ENCODE peak calls at places on chromosomes 2 and 18, in four cellular contexts. H is HCT116, B is fibroblast of lung, C is astrocyte. J is an unnamed sample.

GRCh38 chr2:241120440-241120839 is 18.4 kb upstream of the MTERF4 start:
- DNase-seq in H (no peak), B (no peak), C (no peak), J (no peak)

GRCh38 chr2:217743980-217744761 is 258.6 kb downstream of the TNS1 start:
- DNase-seq in H (no peak), B (peak), C (no peak), J (no peak)

GRCh38 chr2:98378901-98379300 is 32.6 kb downstream of the CNGA3 start:
- DNase-seq in H (no peak), B (peak), C (peak), J (no peak)

GRCh38 chr2:241771286-241772062 is 5.1 kb upstream of the GAL3ST2 start:
- DNase-seq in H (no peak), B (peak), C (no peak), J (peak)

GRCh38 chr2:183079335-183079775 is 808 bp downstream of the DUSP19 start:
- DNase-seq in H (no peak), B (peak), C (no peak), J (no peak)

GRCh38 chr2:176056411-176056810 is 27.4 kb downstream of the EVX2 start:
- DNase-seq in H (no peak), B (no peak), C (no peak), J (no peak)

GRCh38 chr2:157447751-157448150 is 3.9 kb upstream of the CYTIP start:
- DNase-seq in H (no peak), B (no peak), C (no peak), J (no peak)

GRCh38 chr18:51813740-51814139 is 526.3 kb upstream of the DCC start:
- DNase-seq in H (no peak), B (no peak), C (no peak), J (no peak)

GRCh38 chr2:138689705-138690104 is 90.5 kb downstream of the NXPH2 start:
- DNase-seq in H (no peak), B (no peak), C (no peak), J (no peak)

GRCh38 chr2:16324971-16325612 is 340.5 kb downstream of the CYRIA start:
- DNase-seq in H (no peak), B (no peak), C (no peak), J (no peak)

GRCh38 chr2:147181351-147182029 is 663.3 kb upstream of the ACVR2A start:
- DNase-seq in H (no peak), B (no peak), C (no peak), J (no peak)

GRCh38 chr18:60232541-60232940 is 140.0 kb downstream of the MC4R start:
- DNase-seq in H (peak), B (peak), C (peak), J (no peak)

GRCh38 chr2:206962966-206963365 is 23.6 kb downstream of the CPO start:
- DNase-seq in H (no peak), B (no peak), C (no peak), J (no peak)

GRCh38 chr2:225008179-225008829 is 34.0 kb downstream of the DOCK10 start:
- DNase-seq in H (no peak), B (no peak), C (no peak), J (no peak)

GRCh38 chr2:225011585-225011984 is 30.7 kb downstream of the DOCK10 start:
- DNase-seq in H (no peak), B (no peak), C (no peak), J (no peak)

GRCh38 chr2:225008935-225009334 is 33.3 kb downstream of the DOCK10 start:
- DNase-seq in H (peak), B (peak), C (no peak), J (no peak)

GRCh38 chr2:225009768-225010167 is 32.5 kb downstream of the DOCK10 start:
- DNase-seq in H (no peak), B (no peak), C (peak), J (no peak)

DNA sequence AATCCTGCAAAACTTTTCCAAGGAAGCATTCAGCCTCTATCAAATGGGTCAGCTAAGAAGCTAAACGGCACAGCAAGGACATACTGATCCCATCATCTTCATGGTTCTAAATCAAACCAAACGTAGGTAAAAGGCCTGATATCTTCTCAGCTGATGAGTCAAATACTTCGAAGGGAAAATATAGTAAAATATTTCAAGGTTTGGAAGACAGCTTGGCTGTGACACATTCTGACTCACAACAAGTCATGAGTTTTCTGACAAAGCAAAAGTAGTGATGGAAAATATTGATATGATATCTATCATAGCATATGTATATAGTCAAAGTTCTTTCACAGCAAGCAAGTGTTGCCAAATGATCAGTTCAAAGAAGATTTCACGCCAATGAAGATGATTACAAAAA is 31.5 kb downstream of the DOCK10 start:
- DNase-seq in H (peak), B (peak), C (peak), J (no peak)
- H3K9ac ChIP-seq in H (no peak), B (no peak), C (peak), J (no peak)

GRCh38 chr18:10230072-10230471 is 224.4 kb upstream of the APCDD1 start:
- DNase-seq in H (peak), B (peak), C (peak), J (no peak)
- TF ChIP-seq CTCF in H (peak), B (peak), C (peak), J (no peak)

GRCh38 chr2:116585654-116586053 is 1228.8 kb upstream of the DDX18 start:
- DNase-seq in H (no peak), B (no peak), C (no peak), J (no peak)

GRCh38 chr2:116582850-116583249 is 1231.6 kb upstream of the DDX18 start:
- DNase-seq in H (no peak), B (no peak), C (no peak), J (no peak)

GRCh38 chr2:116580209-116580608 is 1234.3 kb upstream of the DDX18 start:
- DNase-seq in H (no peak), B (no peak), C (no peak), J (no peak)
- H3K9ac ChIP-seq in H (no peak), B (no peak), C (no peak), J (no peak)

GRCh38 chr2:237626813-237627451 is 455 bp upstream of the LRRFIP1 start:
- DNase-seq in H (no peak), B (no peak), C (no peak), J (peak)

GRCh38 chr2:237625777-237626176 is 1.6 kb upstream of the LRRFIP1 start:
- DNase-seq in H (no peak), B (no peak), C (no peak), J (no peak)

GRCh38 chr2:237629188-237629534 is 1.8 kb downstream of the LRRFIP1 start:
- DNase-seq in H (no peak), B (no peak), C (no peak), J (no peak)

GRCh38 chr2:237628482-237629187 is 1.2 kb downstream of the LRRFIP1 start:
- DNase-seq in H (no peak), B (no peak), C (no peak), J (no peak)

GRCh38 chr2:237627463-237628321 is at the start of gene LRRFIP1:
- DNase-seq in H (no peak), B (no peak), C (no peak), J (peak)
- TF ChIP-seq CTCF in H (no peak), B (no peak), C (no peak), J (no peak)

DNA sequence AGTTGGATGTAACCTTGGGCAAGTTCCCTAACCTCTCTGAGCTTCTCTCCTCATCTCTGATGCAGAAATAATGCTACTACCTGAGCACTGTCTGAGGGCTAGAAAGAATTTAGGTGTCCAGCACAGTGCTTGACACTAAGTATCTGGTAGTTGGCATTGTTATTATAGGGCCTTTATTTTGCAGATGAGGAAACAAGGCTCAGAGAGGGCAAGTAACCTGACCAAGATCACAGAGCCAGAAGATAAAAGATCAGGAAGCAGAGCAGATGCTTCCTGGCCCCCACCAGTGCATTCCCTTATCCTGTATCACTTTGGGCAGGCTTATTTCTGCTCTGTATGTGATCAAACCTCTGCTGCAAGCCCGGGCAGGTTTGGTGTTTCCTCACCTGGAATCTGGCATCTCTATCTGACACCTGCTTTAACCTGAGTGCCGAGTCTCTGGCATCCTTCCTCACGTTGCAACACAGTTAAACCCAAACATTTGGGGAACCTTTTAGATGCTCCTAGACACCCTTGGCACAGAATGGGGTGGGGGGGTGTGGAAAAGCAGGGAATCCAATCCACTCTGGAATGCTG is 69.9 kb downstream of the PLB1 start:
- DNase-seq in H (no peak), B (no peak), C (no peak), J (no peak)
- H3K9ac ChIP-seq in H (peak), B (no peak), C (peak), J (peak)

DNA sequence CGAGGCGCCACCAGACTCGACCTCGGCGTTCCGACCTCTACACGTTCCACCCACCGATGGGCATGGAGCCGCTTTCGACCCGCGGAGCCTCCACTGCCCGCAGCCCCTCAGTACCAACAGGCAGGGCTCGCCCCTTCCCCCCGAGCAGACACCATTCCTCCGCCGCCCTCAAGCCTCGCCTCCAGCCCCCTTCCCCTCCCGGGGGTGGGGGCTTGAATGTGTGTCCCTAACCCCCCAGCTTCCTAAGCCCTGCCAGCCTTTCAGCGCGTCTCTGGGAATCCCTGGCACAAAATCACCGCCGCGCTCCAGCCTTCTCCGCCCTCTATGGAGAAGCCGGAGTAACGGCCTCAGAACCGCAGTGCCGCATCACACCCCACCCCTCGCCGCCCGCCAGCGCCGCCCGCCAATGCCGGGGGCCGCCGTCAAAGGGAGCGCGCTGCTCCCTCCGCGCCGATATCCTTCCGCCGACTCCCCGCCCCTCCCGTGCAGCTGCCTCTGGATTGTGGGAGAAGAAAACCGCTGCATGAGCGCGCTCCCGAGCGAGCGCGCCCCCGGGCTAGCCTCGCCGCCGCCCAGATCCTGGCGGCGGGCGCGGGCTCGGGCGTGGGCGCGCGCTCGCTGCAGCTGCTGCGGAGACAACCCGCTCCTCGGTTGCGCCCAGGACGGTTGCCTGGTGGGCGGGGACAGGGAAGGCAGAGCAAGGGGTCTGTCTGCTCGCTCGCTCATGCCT is at the start of gene CCDC88A:
- DNase-seq in H (peak), B (peak), C (peak), J (peak)
- TF ChIP-seq CTCF in H (peak), B (peak), C (no peak), J (no peak)

DNA sequence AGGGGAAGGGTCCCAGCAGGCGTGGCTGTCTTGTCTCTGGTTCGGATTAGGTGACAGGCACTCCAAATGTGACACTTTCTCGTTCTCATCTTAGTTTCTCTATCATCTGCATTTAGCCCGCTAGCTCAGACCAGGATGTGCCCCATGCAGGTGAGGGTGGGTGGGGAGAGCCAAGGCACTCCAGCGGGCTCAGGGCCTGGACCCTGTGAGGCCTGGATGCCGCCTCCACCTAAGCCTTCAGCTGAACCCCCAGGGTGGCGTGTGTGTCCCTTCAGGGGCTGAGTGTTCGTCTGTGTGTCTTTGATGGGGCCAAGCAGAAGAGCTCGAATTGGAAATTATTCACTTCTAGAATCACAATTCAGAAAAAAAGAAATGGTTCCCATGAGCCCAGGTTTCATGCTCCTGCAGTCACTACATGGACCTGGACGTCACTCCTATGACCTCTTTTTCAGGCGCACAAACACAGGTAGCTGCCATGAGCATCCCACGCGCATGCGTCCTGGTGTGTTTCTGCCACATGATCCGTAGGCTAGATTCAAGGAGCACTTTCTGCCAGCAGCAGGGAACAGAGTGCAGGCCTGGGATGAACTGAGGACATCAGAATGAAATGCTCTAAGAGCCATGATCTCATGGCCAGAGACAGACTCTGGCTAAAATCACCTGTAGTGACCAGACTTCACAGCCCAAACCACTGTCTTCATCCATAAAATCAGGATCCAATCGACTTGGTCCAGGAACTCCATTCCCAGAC is 25.8 kb downstream of the CIDEA start:
- DNase-seq in H (no peak), B (no peak), C (no peak), J (no peak)
- H3K9ac ChIP-seq in H (no peak), B (peak), C (peak), J (no peak)

DNA sequence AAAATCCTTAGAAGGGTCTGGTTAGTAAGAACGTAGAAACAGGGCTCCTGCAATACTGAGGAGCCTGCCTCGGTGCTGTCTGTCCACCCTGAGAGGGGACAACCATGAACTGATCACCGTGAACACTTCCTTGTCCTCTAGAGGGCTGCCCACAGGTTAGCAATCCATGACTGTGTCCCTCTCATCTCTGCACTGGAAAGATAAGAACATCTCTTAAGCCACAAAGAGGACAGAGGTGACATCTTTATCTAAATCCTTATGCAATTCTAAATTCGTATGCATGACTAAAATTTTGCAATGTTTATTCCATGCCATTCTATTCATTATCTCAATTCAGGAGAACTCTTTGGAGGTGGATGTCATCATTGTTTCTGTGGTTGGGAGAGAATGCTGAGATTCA is 12.8 kb downstream of the EFR3B start:
- DNase-seq in H (no peak), B (no peak), C (no peak), J (no peak)
- TF ChIP-seq CTCF in H (no peak), B (no peak), C (no peak), J (no peak)

J was measured in kidney.